ENCODE peak calls at places on chromosomes 1 and 21, in ten cellular contexts. E is ovary, Q is stomach, F is upper lobe of left lung, O is suprapubic skin, B is HCT116, Y is spleen, T is heart left ventricle, V is A549, C is body of pancreas. A is an unnamed sample.
A peak's percentile ranks its signal among the peaks of the same experiment; 100 is the strongest.

GRCh38 chr1:60942896-60943633 is 139.3 kb upstream of the NFIA start:
- DNase-seq in E (no peak), Q (no peak), F (no peak), O (no peak), B (no peak), Y (no peak), T (no peak), V (no peak), C (no peak), A (no peak)

GRCh38 chr1:203084588-203085527 is 954 bp downstream of the MYOG start:
- DNase-seq in E (no peak), Q (peak; percentile 25), F (no peak), O (peak; percentile 74), B (no peak), Y (peak; percentile 67), T (no peak), V (peak; percentile 39), C (no peak), A (no peak)

GRCh38 chr21:43865471-43866181 is 603 bp downstream of the AGPAT3 start:
- DNase-seq in E (peak; percentile 71), Q (peak; percentile 69), F (peak; percentile 92), O (no peak), B (no peak), Y (peak; percentile 91), T (peak; percentile 81), V (no peak), C (peak; percentile 57), A (peak; percentile 76)

GRCh38 chr1:117570988-117571409 is 34.8 kb upstream of the TENT5C start:
- DNase-seq in E (no peak), Q (peak; percentile 76), F (no peak), O (peak; percentile 32), B (no peak), Y (no peak), T (peak; percentile 22), V (no peak), C (peak; percentile 83), A (no peak)

GRCh38 chr1:160105155-160105554 is 6.7 kb upstream of the IGSF8 start:
- DNase-seq in E (no peak), Q (no peak), F (no peak), O (no peak), B (no peak), Y (no peak), T (no peak), V (no peak), C (no peak), A (no peak)

GRCh38 chr1:7888248-7889010 is 35.6 kb upstream of the UTS2 start:
- DNase-seq in E (no peak), Q (no peak), F (no peak), O (no peak), B (no peak), Y (no peak), T (no peak), V (no peak), C (no peak), A (no peak)

GRCh38 chr21:44487831-44488230 is 32.5 kb downstream of the LRRC3 start:
- DNase-seq in E (no peak), Q (no peak), F (no peak), O (no peak), B (peak; percentile 28), Y (peak; percentile 58), T (no peak), V (peak; percentile 45), C (no peak), A (no peak)

GRCh38 chr1:15724949-15725880 is 10.8 kb upstream of the SLC25A34 start:
- DNase-seq in E (no peak), Q (no peak), F (no peak), O (no peak), B (no peak), Y (no peak), T (no peak), V (no peak), C (no peak), A (no peak)

DNA sequence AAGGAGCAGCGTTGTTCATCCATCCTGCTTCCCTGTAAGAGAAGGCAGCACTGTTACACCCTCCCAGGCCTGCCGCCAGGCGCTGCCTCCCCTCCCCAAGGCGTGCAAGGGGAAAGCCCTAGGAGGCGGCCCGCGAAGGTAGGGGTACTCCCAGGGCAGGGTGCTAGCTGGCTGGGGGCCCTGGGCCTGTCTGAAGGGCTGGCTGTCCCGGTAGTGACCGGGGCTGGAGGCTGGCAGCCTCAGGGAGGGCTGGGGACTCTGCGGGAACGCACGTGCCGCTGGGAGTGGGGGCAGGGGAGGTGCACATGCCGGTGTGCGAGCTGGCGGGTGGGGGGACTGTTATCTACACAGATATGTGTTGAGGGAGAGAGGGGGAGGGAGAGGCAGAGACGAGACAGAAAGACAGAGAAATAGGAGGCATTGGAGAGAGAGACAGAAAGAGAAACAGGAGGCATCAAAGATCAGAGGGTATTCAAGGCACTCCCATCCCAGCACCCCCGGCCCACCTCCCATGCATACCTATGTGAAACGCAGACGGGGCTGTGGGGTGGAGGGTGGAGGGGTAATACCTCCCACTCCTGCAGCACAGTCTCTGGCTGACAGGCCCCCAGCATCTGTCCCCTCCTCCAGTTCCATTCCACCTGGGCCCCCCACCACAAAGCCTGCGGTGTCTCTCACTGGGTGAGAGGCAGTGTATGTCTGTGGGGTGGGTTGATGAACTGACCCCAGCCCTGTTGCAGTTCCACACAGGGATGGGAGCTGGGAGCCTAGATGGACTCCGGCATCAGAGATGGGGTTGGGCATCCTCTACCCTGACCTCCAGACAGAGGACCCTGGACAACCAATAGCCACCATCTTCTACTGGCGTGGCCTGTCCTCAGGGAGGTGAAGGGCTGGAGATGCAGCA is 49.9 kb downstream of the RAP1GAP start:
- DNase-seq in E (peak; percentile 53), Q (peak; percentile 47), F (no peak), O (no peak), B (no peak), Y (no peak), T (no peak), V (no peak), C (peak; percentile 54), A (no peak)
- H3K4me1 ChIP-seq in E (peaks cover 6% of the 10 kb centered on the region), Q (peaks cover 51% of the 10 kb centered on the region), F (peaks cover 14% of the 10 kb centered on the region), O (peaks cover 62% of the 10 kb centered on the region), B (peaks cover 17% of the 10 kb centered on the region), Y (no peaks in the 10 kb centered on the region), T (peaks cover 8% of the 10 kb centered on the region), V (peaks cover 29% of the 10 kb centered on the region), C (peaks cover 85% of the 10 kb centered on the region), A (peaks cover 50% of the 10 kb centered on the region)

DNA sequence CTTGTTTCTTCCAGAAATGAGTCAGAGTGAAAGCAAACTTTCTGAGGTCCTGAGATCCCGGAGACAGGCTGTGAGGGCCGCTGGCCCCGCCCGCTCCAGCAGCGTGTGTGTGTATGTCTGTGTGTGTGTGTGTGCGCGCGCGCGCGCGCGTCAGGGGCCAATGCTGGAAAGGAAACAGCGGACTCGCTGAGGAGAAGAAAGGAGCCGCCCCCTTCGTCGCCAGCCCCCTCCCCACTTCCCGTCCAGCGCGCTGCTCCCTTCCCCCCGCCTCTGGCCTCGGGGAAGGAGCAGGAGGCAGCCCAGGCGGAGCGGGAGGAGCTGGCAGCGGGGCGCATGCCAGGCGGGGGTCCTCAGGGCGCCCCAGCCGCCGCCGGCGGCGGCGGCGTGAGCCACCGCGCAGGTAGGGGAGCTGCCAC is at the start of gene DISC1:
- DNase-seq in E (peak; percentile 88), Q (peak; percentile 84), F (peak; percentile 96), O (peak; percentile 90), B (peak; percentile 32), Y (peak; percentile 94), T (peak; percentile 92), V (peak; percentile 79), C (peak; percentile 82), A (peak; percentile 76)
- TF ChIP-seq POLR2A in E (peak; percentile 9), Q (no peak), F (no peak), O (peak; percentile 18), B (no peak), Y (no peak), T (no peak), V (no peak), C (no peak), A (no peak)

GRCh38 chr1:156421062-156421938 is 52.3 kb downstream of the RHBG start:
- DNase-seq in E (peak; percentile 70), Q (peak; percentile 74), F (peak; percentile 92), O (no peak), B (peak; percentile 71), Y (peak; percentile 88), T (peak; percentile 85), V (peak; percentile 83), C (peak; percentile 85), A (peak; percentile 75)

GRCh38 chr1:156421939-156422601 is 53.1 kb downstream of the RHBG start:
- DNase-seq in E (no peak), Q (no peak), F (no peak), O (no peak), B (no peak), Y (no peak), T (no peak), V (no peak), C (no peak), A (no peak)

GRCh38 chr1:156426015-156426414 is 57.0 kb downstream of the RHBG start:
- DNase-seq in E (no peak), Q (no peak), F (no peak), O (no peak), B (no peak), Y (no peak), T (no peak), V (no peak), C (no peak), A (no peak)

GRCh38 chr1:156422602-156423091 is 53.6 kb downstream of the RHBG start:
- DNase-seq in E (no peak), Q (peak; percentile 33), F (no peak), O (no peak), B (no peak), Y (no peak), T (no peak), V (no peak), C (peak; percentile 43), A (no peak)

DNA sequence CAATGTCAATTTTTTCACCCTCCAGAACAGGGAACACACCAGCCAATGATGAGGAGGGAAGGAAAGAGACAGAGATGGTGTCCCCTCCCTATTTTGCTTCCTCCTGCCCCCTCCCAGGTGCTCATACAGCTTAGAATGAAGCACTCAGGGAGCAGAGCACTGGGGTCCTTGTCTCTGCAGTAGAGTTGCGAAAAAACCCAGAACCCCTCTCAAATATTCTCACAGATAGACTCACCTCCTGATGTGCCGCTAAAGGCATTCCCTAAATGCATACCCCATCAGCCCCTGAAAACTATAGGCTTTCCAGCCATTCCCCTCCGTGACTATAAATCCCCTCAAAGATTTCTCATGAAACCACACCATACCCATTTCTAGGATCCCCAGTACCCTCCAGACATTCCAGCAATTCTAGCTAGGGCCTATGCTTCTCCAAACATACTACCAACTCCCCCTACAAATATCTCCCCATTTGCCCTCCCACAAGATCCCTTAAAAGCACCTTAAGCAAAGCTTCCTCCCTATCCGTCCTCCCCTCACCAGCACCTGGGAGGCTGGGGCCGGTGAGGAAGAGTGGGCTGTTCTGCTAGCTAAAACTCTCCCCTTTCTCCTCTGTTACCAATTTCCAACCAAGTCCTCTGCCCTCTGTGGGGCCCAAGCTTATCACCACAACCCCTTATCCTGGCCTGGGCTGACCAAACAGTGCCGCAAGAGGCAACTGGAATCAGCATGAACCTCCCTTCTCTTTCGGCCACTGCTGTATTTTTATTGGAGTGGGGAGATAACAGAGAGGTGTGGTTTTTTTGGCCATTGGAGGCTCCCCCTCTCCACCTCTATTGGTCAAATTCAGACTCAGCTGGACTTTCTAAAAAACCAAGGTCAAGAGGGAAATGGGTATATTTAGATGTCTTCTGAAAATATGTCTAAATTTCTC is 54.7 kb downstream of the RHBG start:
- DNase-seq in E (no peak), Q (no peak), F (no peak), O (no peak), B (no peak), Y (no peak), T (no peak), V (no peak), C (no peak), A (no peak)
- H3K27ac ChIP-seq in E (no peak overlapping the region), Q (no peak overlapping the region), F (no peak overlapping the region), O (no peak overlapping the region), B (no peak overlapping the region), Y (no peak overlapping the region), T (no peak overlapping the region), V (no peak overlapping the region), C (no peak overlapping the region), A (no peak overlapping the region)

DNA sequence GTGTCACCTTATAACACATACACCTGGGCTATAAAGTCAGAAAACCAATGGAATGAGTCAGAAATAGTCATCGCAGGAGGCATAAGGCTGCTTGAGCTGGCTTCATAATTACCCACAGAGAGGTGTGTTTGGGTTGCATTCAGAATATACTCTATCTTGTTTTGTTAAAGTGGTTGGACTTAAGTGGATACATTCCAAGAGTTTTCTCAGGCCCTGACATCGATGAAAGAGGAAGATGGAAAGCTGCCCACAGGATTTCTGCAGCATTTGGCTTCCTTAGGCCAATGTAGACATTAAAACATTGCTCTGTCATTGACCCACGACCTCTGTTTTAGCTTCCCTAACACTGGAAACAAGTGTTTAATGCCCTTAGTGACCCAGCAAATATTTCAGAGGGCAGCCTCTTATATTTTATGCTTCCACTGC is 18.6 kb upstream of the BCL10 start:
- DNase-seq in E (no peak), Q (no peak), F (no peak), O (no peak), B (peak; percentile 59), Y (no peak), T (no peak), V (no peak), C (no peak), A (no peak)
- H3K4me1 ChIP-seq in E (peaks cover 13% of the 10 kb centered on the region), Q (peaks cover 24% of the 10 kb centered on the region), F (peaks cover 17% of the 10 kb centered on the region), O (peaks cover 27% of the 10 kb centered on the region), B (peaks cover 33% of the 10 kb centered on the region), Y (peaks cover 17% of the 10 kb centered on the region), T (peaks cover 20% of the 10 kb centered on the region), V (peaks cover 28% of the 10 kb centered on the region), C (peaks cover 17% of the 10 kb centered on the region), A (no peaks in the 10 kb centered on the region)

A was measured in right lobe of liver.